ENCODE peak calls at places on chromosomes 4 and X, in four cellular contexts. M is germinal center, O is SK-N-MC, W is uterus. S is an unnamed sample.

GRCh38 chrX:118049713-118050112 is 66.9 kb downstream of the KLHL13 start:
- DNase-seq in M (no peak), O (no peak), W (no peak), S (no peak)

GRCh38 chrX:19867411-19867732 is 20.0 kb downstream of the SH3KBP1 start:
- DNase-seq in O (no peak), M (no peak), W (peak; percentile 23), S (no peak)

GRCh38 chrX:39971760-39972159 is 126.0 kb downstream of the BCOR start:
- DNase-seq in O (no peak), M (no peak), W (no peak), S (no peak)

GRCh38 chr4:108743021-108743420 is 19.8 kb downstream of the ETNPPL start:
- DNase-seq in W (no peak), O (no peak), M (no peak), S (peak; percentile 63)

GRCh38 chr4:11548529-11549176 is 120.0 kb upstream of the HS3ST1 start:
- DNase-seq in O (no peak), M (no peak), W (no peak), S (no peak)

GRCh38 chr4:48913346-48913745 is 6.8 kb upstream of the OCIAD2 start:
- DNase-seq in W (peak; percentile 80), O (no peak), M (no peak), S (no peak)

GRCh38 chr4:159455675-159456235 is 352.9 kb downstream of the RAPGEF2 start:
- DNase-seq in O (no peak), W (no peak), M (peak; percentile 15), S (no peak)

GRCh38 chrX:154378059-154378798 is 866 bp upstream of the EMD start:
- DNase-seq in W (no peak), M (peak; percentile 87), O (no peak), S (peak; percentile 64)

GRCh38 chrX:40068048-40068447 is 29.7 kb downstream of the BCOR start:
- DNase-seq in O (no peak), W (no peak), M (no peak), S (no peak)

GRCh38 chr4:13349096-13349495 is 135.0 kb downstream of the RAB28 start:
- DNase-seq in M (no peak), W (no peak), O (no peak), S (no peak)

GRCh38 chr4:132284910-132285426 is 864.1 kb upstream of the PCDH10 start:
- DNase-seq in O (no peak), W (no peak), M (no peak), S (no peak)

GRCh38 chr4:11878241-11878640 is 449.5 kb upstream of the HS3ST1 start:
- DNase-seq in O (no peak), W (no peak), M (no peak), S (no peak)

GRCh38 chr4:124181045-124181444 is 531.5 kb downstream of the ANKRD50 start:
- DNase-seq in W (no peak), M (no peak), O (no peak), S (no peak)

GRCh38 chr4:2536193-2537010 is at the start of gene FAM193A:
- DNase-seq in M (peak; percentile 91), O (peak; percentile 77), W (peak; percentile 99), S (peak; percentile 100)

GRCh38 chr4:5372198-5372597 is 320.9 kb downstream of the STK32B start:
- DNase-seq in W (no peak), O (no peak), M (no peak), S (no peak)

GRCh38 chrX:1385251-1385794 is 6.6 kb downstream of the SLC25A6 start:
- DNase-seq in W (no peak), O (no peak), M (no peak), S (peak; percentile 48)

GRCh38 chr4:17009871-17010367 is 111.5 kb upstream of the LDB2 start:
- DNase-seq in M (no peak), O (no peak), W (no peak), S (no peak)

GRCh38 chrX:146154191-146154590 is 336.6 kb downstream of the SLITRK2 start:
- DNase-seq in O (no peak), M (no peak), W (no peak), S (peak; percentile 53)

GRCh38 chr4:55367084-55367722 is 21.2 kb downstream of the SRD5A3 start:
- DNase-seq in O (no peak), W (no peak), M (no peak), S (no peak)

GRCh38 chrX:20913760-20914159 is 460.5 kb upstream of the CNKSR2 start:
- DNase-seq in M (no peak), W (no peak), O (no peak), S (no peak)

GRCh38 chrX:10514891-10515290 is 105.5 kb downstream of the MID1 start:
- DNase-seq in O (no peak), M (no peak), W (no peak), S (peak; percentile 44)

GRCh38 chrX:107747596-107748161 is 27.9 kb downstream of the TSC22D3 start:
- DNase-seq in M (no peak), W (peak; percentile 60), O (no peak), S (no peak)

GRCh38 chrX:39774804-39775112 is 323.0 kb downstream of the BCOR start:
- DNase-seq in O (no peak), W (no peak), M (no peak), S (no peak)

GRCh38 chrX:109839694-109840358 is 106.8 kb upstream of the ACSL4 start:
- DNase-seq in O (no peak), M (no peak), W (no peak), S (no peak)

GRCh38 chr4:140243345-140243753 is 89.4 kb upstream of the MAML3 start:
- DNase-seq in M (peak; percentile 71), W (peak; percentile 59), O (no peak), S (no peak)

GRCh38 chr4:153151535-153152452 is 52.4 kb upstream of the TRIM2 start:
- DNase-seq in O (no peak), W (peak; percentile 34), M (peak; percentile 51), S (no peak)

GRCh38 chr4:70902577-70903281 is 560 bp downstream of the MOB1B start:
- DNase-seq in O (no peak), M (peak; percentile 63), W (no peak), S (peak; percentile 50)

GRCh38 chr4:121073672-121074386 is 1.5 kb upstream of the NDNF start:
- DNase-seq in W (no peak), M (no peak), O (no peak), S (no peak)

GRCh38 chr4:7964890-7965662 is 25.4 kb upstream of the AFAP1 start:
- DNase-seq in O (no peak), M (no peak), W (peak; percentile 86), S (no peak)

GRCh38 chr4:9804918-9805317 is 23.5 kb downstream of the DRD5 start:
- DNase-seq in O (no peak), M (no peak), W (no peak), S (no peak)

GRCh38 chr4:47031011-47031678 is at the start of gene GABRB1:
- DNase-seq in O (no peak), W (peak; percentile 40), M (no peak), S (peak; percentile 66)

GRCh38 chr4:152727784-152728183 is 48.0 kb upstream of the TMEM154 start:
- DNase-seq in M (no peak), O (no peak), W (no peak), S (no peak)

GRCh38 chr4:165813606-165814005 is 59.4 kb upstream of the TLL1 start:
- DNase-seq in W (no peak), O (no peak), M (no peak), S (no peak)

GRCh38 chrX:136711147-136711546 is 63.2 kb downstream of the CD40LG start:
- DNase-seq in W (peak; percentile 36), M (no peak), O (no peak), S (no peak)

S was measured in left lobe of liver.